ENCODE peak calls at places on chromosomes 13 and 19, in nine cellular contexts. G is AG04450, C is body of pancreas, P is psoas muscle, V is uterus, K is fibroblast of pulmonary artery, W is mammary epithelial cell, T is OCI-LY7, M is PC-9. F is an unnamed sample.

GRCh38 chr13:29819157-29819556 is 31.3 kb downstream of the UBL3 start:
- DNase-seq in W (no peak), K (no peak), P (no peak), G (no peak), V (no peak), T (no peak), M (no peak), C (no peak), F (no peak)

GRCh38 chr13:30905932-30906383 is at the start of gene MEDAG:
- DNase-seq in C (peak; percentile 47), P (peak; percentile 88), T (no peak), M (no peak), W (no peak), V (peak; percentile 81), G (no peak), K (peak; percentile 87), F (peak; percentile 66)

GRCh38 chr19:38262585-38263268 is 1.6 kb upstream of the SPINT2 start:
- DNase-seq in P (no peak), C (no peak), V (no peak), W (no peak), M (peak; percentile 72), G (no peak), K (no peak), T (no peak), F (no peak)

GRCh38 chr19:35049456-35049855 is 7.9 kb downstream of the HPN start:
- DNase-seq in W (no peak), G (no peak), C (no peak), P (no peak), K (no peak), M (no peak), V (no peak), T (no peak), F (no peak)

GRCh38 chr19:32224371-32225244 is 120.8 kb upstream of the ZNF507 start:
- DNase-seq in V (peak; percentile 40), M (no peak), C (peak; percentile 70), W (peak; percentile 27), P (peak; percentile 60), G (no peak), K (peak; percentile 44), T (peak; percentile 6), F (peak; percentile 41)

GRCh38 chr19:36213793-36214387 is 575 bp downstream of the ZNF565 start:
- DNase-seq in C (peak; percentile 25), W (no peak), M (no peak), G (no peak), P (no peak), T (no peak), K (peak; percentile 28), V (no peak), F (peak; percentile 37)

GRCh38 chr19:51386882-51387520 is 773 bp downstream of the LIM2 start:
- DNase-seq in G (no peak), P (no peak), C (no peak), M (no peak), V (no peak), K (no peak), W (no peak), T (no peak), F (no peak)

GRCh38 chr13:72217142-72217541 is 350.1 kb upstream of the DACH1 start:
- DNase-seq in T (no peak), W (no peak), V (no peak), K (no peak), P (no peak), M (no peak), G (no peak), C (no peak), F (no peak)

GRCh38 chr13:114105351-114106225 is 26.8 kb downstream of the RASA3 start:
- DNase-seq in W (no peak), M (no peak), K (no peak), T (no peak), G (no peak), C (peak; percentile 5), V (peak; percentile 12), P (peak; percentile 14), F (no peak)

GRCh38 chr19:45474191-45474940 is 6.6 kb downstream of the FOSB start:
- DNase-seq in C (no peak), T (no peak), M (no peak), P (no peak), V (no peak), G (no peak), W (no peak), K (peak; percentile 50), F (no peak)

GRCh38 chr19:13092608-13093260 is 9.9 kb downstream of the LYL1 start:
- DNase-seq in V (peak; percentile 24), K (no peak), M (no peak), W (no peak), G (no peak), P (no peak), C (no peak), T (no peak), F (peak; percentile 79)

GRCh38 chr13:26968431-26969335 is 202.9 kb downstream of the USP12 start:
- DNase-seq in V (no peak), W (no peak), G (no peak), M (no peak), C (peak; percentile 75), T (no peak), P (no peak), K (no peak), F (no peak)

GRCh38 chr19:4064551-4065260 is 2.0 kb downstream of the ZBTB7A start:
- DNase-seq in K (no peak), G (no peak), P (peak; percentile 73), W (no peak), V (peak; percentile 73), C (peak; percentile 66), M (no peak), T (peak; percentile 52), F (no peak)

GRCh38 chr13:77323858-77324257 is 3.0 kb downstream of the MYCBP2 start:
- DNase-seq in M (no peak), P (no peak), K (no peak), G (no peak), W (no peak), V (no peak), T (no peak), C (no peak), F (no peak)
- H3K4me3 ChIP-seq in M (no peak overlapping the region), P (peak overlapping the region; percentile 15), K (no peak overlapping the region), G (no peak overlapping the region), W (no peak overlapping the region), V (no peak overlapping the region), T (peak overlapping the region; percentile 89), C (no peak overlapping the region), F (peak overlapping the region; percentile 6)

GRCh38 chr19:492091-492531 is 4.2 kb upstream of the MADCAM1 start:
- DNase-seq in G (no peak), T (peak; percentile 53), W (no peak), M (no peak), C (no peak), K (no peak), P (peak; percentile 16), V (no peak), F (no peak)

GRCh38 chr19:491146-491741 is 5.0 kb upstream of the MADCAM1 start:
- DNase-seq in G (no peak), M (no peak), W (no peak), T (peak; percentile 58), P (no peak), C (no peak), K (peak; percentile 18), V (no peak), F (peak; percentile 12)

GRCh38 chr19:485583-486236 is 10.6 kb upstream of the MADCAM1 start:
- DNase-seq in T (no peak), V (no peak), K (no peak), M (peak; percentile 58), C (peak; percentile 63), W (peak; percentile 75), G (no peak), P (no peak), F (peak; percentile 35)

GRCh38 chr19:489418-490196 is 6.7 kb upstream of the MADCAM1 start:
- DNase-seq in P (peak; percentile 58), W (no peak), V (no peak), T (peak; percentile 24), M (no peak), G (no peak), C (no peak), K (peak; percentile 31), F (peak; percentile 59)

DNA sequence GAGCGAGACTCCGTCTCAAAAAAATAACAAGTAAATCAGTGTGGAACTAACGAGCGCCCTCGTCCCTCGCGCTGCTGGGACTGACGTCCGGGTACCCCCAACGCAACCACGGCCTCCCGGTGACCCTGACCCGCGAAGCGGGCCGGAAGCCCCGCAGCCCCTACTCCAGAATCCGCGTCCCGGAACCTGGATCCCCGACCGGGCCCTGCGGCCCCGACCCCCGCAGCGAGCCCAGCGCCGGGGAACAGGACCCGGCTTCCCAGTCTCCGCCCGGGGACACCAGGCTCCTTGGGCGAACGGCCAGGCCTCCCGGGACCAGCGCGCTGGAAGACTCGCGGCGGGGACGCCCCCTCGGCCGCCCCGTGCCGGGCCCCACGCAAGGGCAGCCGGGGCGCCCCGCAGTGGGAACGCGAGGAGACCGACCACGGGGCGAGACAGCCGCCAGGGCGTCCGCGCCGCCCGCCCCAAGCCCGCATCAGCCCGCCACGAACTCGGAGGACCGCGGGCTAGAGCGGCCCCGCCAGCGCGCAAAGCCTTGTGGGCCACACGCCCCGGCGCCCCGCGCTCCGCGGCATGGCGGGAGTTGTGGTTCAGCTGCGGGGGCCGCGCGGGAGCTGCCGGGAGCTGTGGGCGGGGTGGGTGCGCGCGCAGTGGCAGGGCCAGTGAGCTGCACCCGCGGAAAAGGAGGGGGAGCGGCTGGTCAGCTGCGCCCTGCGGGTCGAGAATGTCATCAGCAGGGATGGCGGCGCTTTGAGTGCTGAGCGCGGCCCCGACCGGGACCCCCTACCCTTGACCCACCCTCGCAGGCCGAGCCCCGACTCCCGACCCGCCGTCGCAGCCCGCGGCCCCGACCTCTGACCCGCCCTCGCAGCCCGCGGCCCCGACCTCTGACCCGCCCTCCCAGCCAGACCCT is 7.5 kb upstream of the MADCAM1 start:
- DNase-seq in T (peak; percentile 96), W (peak; percentile 92), K (peak; percentile 96), V (peak; percentile 91), C (peak; percentile 96), M (peak; percentile 75), G (peak; percentile 77), P (peak; percentile 98), F (peak; percentile 95)
- TF ChIP-seq CTCF in T (peak; percentile 28), W (no peak), K (no peak), V (peak; percentile 63), C (no peak), M (no peak), G (no peak), P (no peak), F (no peak)

GRCh38 chr13:100887729-100888151 is 213.1 kb upstream of the TMTC4 start:
- DNase-seq in K (peak; percentile 77), G (no peak), W (no peak), M (peak; percentile 42), C (no peak), P (no peak), T (no peak), V (no peak), F (peak; percentile 85)
- H3K4me3 ChIP-seq in K (no peak overlapping the region), G (no peak overlapping the region), W (no peak overlapping the region), M (no peak overlapping the region), C (no peak overlapping the region), P (no peak overlapping the region), T (no peak overlapping the region), V (no peak overlapping the region), F (no peak overlapping the region)

DNA sequence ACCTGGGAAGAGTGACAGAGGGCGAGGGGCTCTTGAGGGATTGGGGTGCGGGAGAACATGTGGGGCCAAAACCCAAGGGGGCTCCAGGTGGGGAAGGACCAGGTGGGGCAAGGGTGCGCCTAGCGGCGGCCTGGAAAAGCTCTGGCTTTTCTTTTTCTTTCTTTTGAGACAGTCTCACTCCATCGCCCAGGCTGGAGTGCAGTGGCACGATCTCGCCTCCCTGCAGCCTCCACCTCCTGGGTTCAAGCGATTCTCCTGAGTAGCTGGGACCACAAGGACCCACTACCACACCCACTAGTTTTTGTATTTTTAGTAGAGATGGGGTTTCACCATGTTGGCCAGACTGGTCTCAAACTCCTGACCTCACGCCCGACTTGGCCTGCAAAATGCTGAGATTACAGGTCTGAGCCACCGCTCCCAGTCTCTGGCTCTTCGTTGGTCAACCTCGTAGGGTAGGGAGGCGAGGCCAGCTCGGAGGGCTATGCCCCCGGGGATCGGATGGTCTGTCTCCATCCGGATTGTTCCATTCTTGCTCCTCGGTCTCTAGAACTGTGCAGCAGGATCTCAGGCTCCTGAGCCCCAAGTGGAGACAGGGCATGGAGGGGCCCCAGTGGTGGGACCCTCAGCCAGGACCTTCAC is 3.7 kb downstream of the GADD45B start:
- DNase-seq in V (no peak), T (peak; percentile 61), K (peak; percentile 40), W (no peak), P (no peak), C (no peak), M (no peak), G (no peak), F (no peak)
- TF ChIP-seq CTCF in V (no peak), T (peak; percentile 79), K (peak; percentile 3), W (peak; percentile 11), P (no peak), C (no peak), M (no peak), G (no peak), F (no peak)

F was measured in AG10803.